ENCODE peak calls at places on chromosomes 13 and 19, in four cellular contexts. X is CD4-positive, alpha-beta memory T cell; Q is body of pancreas; N is MM.1S. J is an unnamed sample.

GRCh38 chr19:27392027-27392632 is 1820.8 kb downstream of the UQCRFS1 start:
- DNase-seq in X (no peak), Q (no peak), N (no peak), J (peak)

GRCh38 chr13:50892162-50892944 is 17.2 kb upstream of the RNASEH2B start:
- DNase-seq in Q (no peak), X (peak), N (peak), J (peak)

GRCh38 chr19:33156354-33156753 is 24.4 kb downstream of the WDR88 start:
- DNase-seq in N (no peak), Q (no peak), X (no peak), J (no peak)

GRCh38 chr19:48596679-48597465 is 9.7 kb upstream of the SPACA4 start:
- DNase-seq in N (no peak), X (peak), Q (no peak), J (no peak)

GRCh38 chr19:41264581-41265375 is 606 bp downstream of the HNRNPUL1 start:
- DNase-seq in X (peak), N (peak), Q (peak), J (peak)

GRCh38 chr13:77833331-77833863 is 85.2 kb downstream of the EDNRB start:
- DNase-seq in X (no peak), Q (no peak), N (no peak), J (no peak)

GRCh38 chr13:24680258-24680920 is at the start of gene ATP12A:
- DNase-seq in Q (peak), N (peak), X (peak), J (no peak)

GRCh38 chr19:49642488-49643035 is 553 bp downstream of the SCAF1 start:
- DNase-seq in N (no peak), Q (no peak), X (no peak), J (no peak)

GRCh38 chr19:2500157-2500556 is 24.2 kb downstream of the GADD45B start:
- DNase-seq in N (no peak), Q (no peak), X (no peak), J (no peak)

GRCh38 chr13:20044086-20044485 is 85.6 kb downstream of the ZMYM2 start:
- DNase-seq in Q (no peak), X (no peak), N (no peak), J (no peak)

GRCh38 chr13:80141114-80141849 is 199.6 kb downstream of the SPRY2 start:
- DNase-seq in N (no peak), X (no peak), Q (peak), J (no peak)
- H3K4me3 ChIP-seq in N (no peak), X (no peak), Q (no peak), J (no peak)

GRCh38 chr19:14978377-14978776 is 1.3 kb downstream of the SLC1A6 start:
- DNase-seq in N (no peak), Q (no peak), X (no peak), J (no peak)

GRCh38 chr19:14979498-14980255 is at the start of gene SLC1A6:
- DNase-seq in X (no peak), Q (no peak), N (no peak), J (no peak)

GRCh38 chr19:14977128-14977527 is 2.5 kb downstream of the SLC1A6 start:
- DNase-seq in Q (no peak), X (no peak), N (no peak), J (no peak)

GRCh38 chr19:14974488-14974887 is 5.2 kb downstream of the SLC1A6 start:
- DNase-seq in Q (no peak), N (no peak), X (no peak), J (no peak)

GRCh38 chr19:14979136-14979497 is 547 bp downstream of the SLC1A6 start:
- DNase-seq in N (no peak), X (no peak), Q (no peak), J (no peak)
- H3K4me3 ChIP-seq in N (no peak), X (no peak), Q (no peak), J (no peak)

GRCh38 chr13:99367106-99367616 is 60.0 kb upstream of the GPR183 start:
- DNase-seq in X (no peak), Q (no peak), N (no peak), J (no peak)
- H3K4me3 ChIP-seq in X (peak), Q (no peak), N (no peak), J (no peak)

DNA sequence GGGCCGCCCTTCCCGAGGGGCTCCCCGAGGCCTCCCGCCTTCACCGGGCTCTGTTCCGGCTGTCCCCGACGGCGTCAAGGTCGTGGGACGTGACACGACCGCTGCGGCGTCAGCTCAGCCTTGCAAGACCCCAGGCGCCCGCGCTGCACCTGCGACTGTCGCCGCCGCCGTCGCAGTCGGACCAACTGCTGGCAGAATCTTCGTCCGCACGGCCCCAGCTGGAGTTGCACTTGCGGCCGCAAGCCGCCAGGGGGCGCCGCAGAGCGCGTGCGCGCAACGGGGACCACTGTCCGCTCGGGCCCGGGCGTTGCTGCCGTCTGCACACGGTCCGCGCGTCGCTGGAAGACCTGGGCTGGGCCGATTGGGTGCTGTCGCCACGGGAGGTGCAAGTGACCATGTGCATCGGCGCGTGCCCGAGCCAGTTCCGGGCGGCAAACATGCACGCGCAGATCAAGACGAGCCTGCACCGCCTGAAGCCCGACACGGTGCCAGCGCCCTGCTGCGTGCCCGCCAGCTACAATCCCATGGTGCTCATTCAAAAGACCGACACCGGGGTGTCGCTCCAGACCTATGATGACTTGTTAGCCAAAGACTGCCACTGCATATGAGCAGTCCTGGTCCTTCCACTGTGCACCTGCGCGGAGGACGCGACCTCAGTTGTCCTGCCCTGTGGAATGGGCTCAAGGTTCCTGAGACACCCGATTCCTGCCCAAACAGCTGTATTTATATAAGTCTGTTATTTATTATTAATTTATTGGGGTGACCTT is 2.6 kb downstream of the GDF15 start:
- DNase-seq in X (peak), N (peak), Q (peak), J (peak)
- H3K4me3 ChIP-seq in X (peak), N (peak), Q (no peak), J (peak)

GRCh38 chr13:39448831-39449230 is 154.2 kb downstream of the LHFPL6 start:
- DNase-seq in N (no peak), Q (no peak), X (no peak), J (no peak)
- H3K4me3 ChIP-seq in N (no peak), Q (no peak), X (no peak), J (no peak)

GRCh38 chr19:8567522-8568172 is 9.6 kb downstream of the MYO1F start:
- DNase-seq in N (no peak), X (no peak), Q (no peak), J (no peak)

GRCh38 chr19:8573316-8573715 is 3.9 kb downstream of the MYO1F start:
- DNase-seq in Q (no peak), N (no peak), X (no peak), J (no peak)

GRCh38 chr19:8566855-8567254 is 10.4 kb downstream of the MYO1F start:
- DNase-seq in N (no peak), Q (no peak), X (no peak), J (no peak)

GRCh38 chr19:8571006-8571411 is 6.2 kb downstream of the MYO1F start:
- DNase-seq in Q (no peak), N (peak), X (peak), J (peak)

GRCh38 chr19:8569066-8569761 is 8.0 kb downstream of the MYO1F start:
- DNase-seq in X (peak), N (peak), Q (no peak), J (peak)
- H3K4me3 ChIP-seq in X (peak), N (no peak), Q (no peak), J (peak)